ENCODE peak calls at places on chromosomes 7 and 10, in six cellular contexts. R, N, Y, F, H and Q are unnamed samples.

GRCh38 chr10:43120948-43121290 is 17.3 kb upstream of the CSGALNACT2 start:
- DNase-seq in F (peak; percentile 73), H (no peak), R (peak; percentile 79), Y (no peak), N (no peak), Q (no peak)

GRCh38 chr7:41584746-41585145 is 118.1 kb downstream of the INHBA start:
- DNase-seq in Y (peak; percentile 23), F (no peak), N (no peak), R (no peak), H (no peak), Q (no peak)

GRCh38 chr10:3935933-3936359 is 150.9 kb upstream of the KLF6 start:
- DNase-seq in F (no peak), N (peak; percentile 34), R (peak; percentile 82), H (no peak), Y (peak; percentile 31), Q (peak; percentile 60)

GRCh38 chr7:2956526-2957368 is 86.9 kb downstream of the CARD11 start:
- DNase-seq in R (peak; percentile 75), H (peak; percentile 50), N (no peak), Y (peak; percentile 72), F (peak; percentile 45), Q (no peak)

GRCh38 chr7:1910081-1910685 is 240.1 kb downstream of the ELFN1 start:
- DNase-seq in N (no peak), Y (no peak), H (no peak), F (no peak), R (no peak), Q (no peak)

GRCh38 chr7:125423444-125424155 is 494.0 kb upstream of the POT1 start:
- DNase-seq in H (peak; percentile 57), Y (peak; percentile 30), N (no peak), R (no peak), F (no peak), Q (no peak)

GRCh38 chr7:73567140-73567539 is 9.7 kb upstream of the BCL7B start:
- DNase-seq in Y (no peak), F (no peak), R (no peak), N (no peak), H (no peak), Q (no peak)

GRCh38 chr7:115707236-115707635 is 323.3 kb downstream of the TFEC start:
- DNase-seq in N (peak; percentile 97), Y (peak; percentile 13), H (no peak), F (no peak), R (no peak), Q (no peak)

GRCh38 chr7:90155206-90155605 is 937 bp downstream of the STEAP1 start:
- DNase-seq in F (no peak), H (no peak), R (no peak), N (no peak), Y (peak; percentile 15), Q (no peak)

GRCh38 chr10:54703086-54703485 is 97.9 kb downstream of the PCDH15 start:
- DNase-seq in R (no peak), H (peak; percentile 0), F (no peak), N (no peak), Y (peak; percentile 3), Q (no peak)

GRCh38 chr7:88694207-88694606 is 65.3 kb upstream of the ZNF804B start:
- DNase-seq in N (no peak), H (no peak), F (no peak), R (no peak), Y (no peak), Q (no peak)

GRCh38 chr7:155365146-155365874 is 67.6 kb downstream of the INSIG1 start:
- DNase-seq in F (peak; percentile 28), H (no peak), Y (no peak), N (no peak), R (no peak), Q (no peak)

GRCh38 chr10:1465421-1465902 is 271.9 kb downstream of the ADARB2 start:
- DNase-seq in H (no peak), F (no peak), Y (no peak), R (no peak), N (no peak), Q (no peak)

GRCh38 chr10:6115411-6115800 is 26.6 kb downstream of the RBM17 start:
- DNase-seq in H (no peak), R (no peak), Y (no peak), F (no peak), N (no peak), Q (no peak)

GRCh38 chr7:55339033-55339995 is 25.8 kb upstream of the LANCL2 start:
- DNase-seq in N (no peak), R (no peak), H (no peak), F (no peak), Y (no peak), Q (no peak)

GRCh38 chr10:639001-639750 is 50.3 kb downstream of the DIP2C start:
- DNase-seq in F (no peak), R (no peak), N (no peak), H (no peak), Y (no peak), Q (no peak)

GRCh38 chr10:127977368-127978009 is 70.6 kb downstream of the PTPRE start:
- DNase-seq in F (peak; percentile 85), H (peak; percentile 88), R (peak; percentile 93), Y (peak; percentile 67), N (no peak), Q (no peak)

GRCh38 chr7:78780560-78780959 is 672.9 kb downstream of the MAGI2 start:
- DNase-seq in N (no peak), F (no peak), Y (no peak), H (no peak), R (no peak), Q (no peak)

GRCh38 chr10:22042557-22043326 is 39.2 kb upstream of the DNAJC1 start:
- DNase-seq in R (no peak), H (no peak), Y (peak; percentile 37), F (no peak), N (no peak), Q (no peak)

GRCh38 chr7:83155407-83155806 is 7.3 kb downstream of the PCLO start:
- DNase-seq in R (no peak), F (no peak), H (no peak), N (no peak), Y (no peak), Q (no peak)

GRCh38 chr7:117737882-117738281 is 135.4 kb downstream of the CTTNBP2 start:
- DNase-seq in N (no peak), H (no peak), F (no peak), Y (no peak), R (no peak), Q (no peak)

GRCh38 chr7:31735991-31736982 is 49.3 kb downstream of the PPP1R17 start:
- DNase-seq in H (peak; percentile 48), R (no peak), N (peak; percentile 73), F (no peak), Y (peak; percentile 71), Q (peak; percentile 71)

GRCh38 chr10:53314856-53315255 is 542.3 kb upstream of the MBL2 start:
- DNase-seq in F (no peak), Y (peak; percentile 94), R (no peak), N (no peak), H (peak; percentile 99), Q (no peak)

GRCh38 chr7:145665499-145666258 is 450.9 kb upstream of the CNTNAP2 start:
- DNase-seq in F (no peak), R (no peak), Y (no peak), H (no peak), N (no peak), Q (no peak)

GRCh38 chr10:132735923-132736391 is 50.0 kb downstream of the NKX6-2 start:
- DNase-seq in H (no peak), Y (no peak), R (no peak), N (no peak), F (no peak), Q (no peak)

GRCh38 chr10:103729851-103730250 is 125.5 kb downstream of the SH3PXD2A start:
- DNase-seq in F (no peak), Y (no peak), H (no peak), R (no peak), N (no peak), Q (no peak)

GRCh38 chr10:79446451-79447020 is 1.1 kb upstream of the ZCCHC24 start:
- DNase-seq in F (peak; percentile 90), Y (peak; percentile 45), N (no peak), H (no peak), R (peak; percentile 94), Q (no peak)

GRCh38 chr7:128060018-128060417 is 28.8 kb upstream of the LRRC4 start:
- DNase-seq in Y (no peak), H (no peak), R (no peak), N (no peak), F (no peak), Q (no peak)

GRCh38 chr10:380313-380955 is 245.2 kb downstream of the ZMYND11 start:
- DNase-seq in Y (no peak), R (no peak), H (no peak), F (peak; percentile 28), N (no peak), Q (no peak)

GRCh38 chr7:98240961-98241673 is 10.9 kb downstream of the TECPR1 start:
- DNase-seq in H (peak; percentile 47), R (no peak), Y (peak; percentile 56), F (no peak), N (no peak), Q (peak; percentile 11)

GRCh38 chr10:110936757-110937156 is 17.4 kb downstream of the SHOC2 start:
- DNase-seq in H (no peak), R (no peak), Y (no peak), N (no peak), F (no peak), Q (no peak)

GRCh38 chr7:15750741-15751140 is 64.3 kb upstream of the MEOX2 start:
- DNase-seq in H (no peak), R (no peak), F (no peak), Y (no peak), N (no peak), Q (no peak)

GRCh38 chr10:128982179-128982915 is 484.7 kb upstream of the MGMT start:
- DNase-seq in N (no peak), F (no peak), H (no peak), R (no peak), Y (no peak), Q (no peak)

GRCh38 chr7:46603780-46604725 is 683.0 kb upstream of the IGFBP3 start:
- DNase-seq in N (no peak), H (peak; percentile 91), F (peak; percentile 98), Y (peak; percentile 89), R (peak; percentile 97), Q (no peak)

GRCh38 chr10:116621934-116622655 is 1.3 kb downstream of the PNLIPRP2 start:
- DNase-seq in R (no peak), N (no peak), Y (no peak), F (no peak), H (no peak), Q (no peak)